ENCODE peak calls at places on chromosomes 5 and 9, in nine cellular contexts. H is mucosa of gallbladder; B is sciatic nerve; L is activated CD4-positive, alpha-beta T cell treated with anti-CD3 and anti-CD28 coated beads, Interleukin-2, amount 10 ng/mL, durations not matched to agents 7 days and 5 days; Z is NCI-H1417 treated with DMSO at 0.1 percent for 48 hours; Y is epithelial cell of esophagus; T is neural crest cell; Q is T follicular helper cell; I is NCI-H510A treated with DMSO at 0.1 percent for 48 hours. D is an unnamed sample.

GRCh38 chr5:160929906-160930305 is 77.9 kb upstream of the ATP10B start:
- DNase-seq in H (no peak), B (no peak), L (no peak), Z (no peak), Y (no peak), T (no peak), Q (no peak), I (no peak), D (no peak)

GRCh38 chr9:133609311-133610098 is at the start of gene FAM163B:
- DNase-seq in H (peak; percentile 36), B (no peak), L (peak; percentile 53), Z (no peak), Y (peak; percentile 32), T (peak; percentile 72), Q (peak; percentile 11), I (peak; percentile 59), D (no peak)

GRCh38 chr5:124064956-124065355 is 553.0 kb downstream of the CSNK1G3 start:
- DNase-seq in H (no peak), B (no peak), L (no peak), Z (no peak), Y (no peak), T (no peak), Q (no peak), I (no peak), D (no peak)

GRCh38 chr9:134531251-134531970 is 110.2 kb upstream of the COL5A1 start:
- DNase-seq in H (no peak), B (no peak), L (no peak), Z (no peak), Y (no peak), T (no peak), Q (no peak), I (no peak), D (no peak)

GRCh38 chr5:174736351-174736721 is 12.0 kb downstream of the MSX2 start:
- DNase-seq in H (no peak), B (no peak), L (no peak), Z (no peak), Y (peak; percentile 17), T (no peak), Q (no peak), I (no peak), D (no peak)

GRCh38 chr5:176337913-176338312 is 23.7 kb downstream of the KIAA1191 start:
- DNase-seq in H (peak; percentile 28), B (no peak), L (no peak), Z (no peak), Y (no peak), T (no peak), Q (no peak), I (no peak), D (no peak)

GRCh38 chr9:129962889-129963703 is 79.9 kb downstream of the FNBP1 start:
- DNase-seq in H (peak; percentile 49), B (peak; percentile 69), L (peak; percentile 89), Z (no peak), Y (peak; percentile 45), T (no peak), Q (peak; percentile 69), I (no peak), D (peak; percentile 42)

GRCh38 chr5:168228668-168229067 is 62.8 kb upstream of the WWC1 start:
- DNase-seq in H (no peak), B (no peak), L (no peak), Z (no peak), Y (no peak), T (no peak), Q (no peak), I (no peak), D (no peak)

GRCh38 chr9:4596165-4596922 is 65.8 kb upstream of the PLPP6 start:
- DNase-seq in H (no peak), B (no peak), L (peak; percentile 79), Z (no peak), Y (no peak), T (no peak), Q (peak; percentile 46), I (no peak), D (no peak)

GRCh38 chr9:38423939-38424843 is at the start of gene IGFBPL1:
- DNase-seq in H (no peak), B (no peak), L (no peak), Z (no peak), Y (peak; percentile 50), T (peak; percentile 38), Q (no peak), I (peak; percentile 17), D (no peak)

GRCh38 chr9:33227013-33227398 is 13.0 kb upstream of the SPINK4 start:
- DNase-seq in H (no peak), B (no peak), L (no peak), Z (no peak), Y (no peak), T (no peak), Q (no peak), I (no peak), D (no peak)

GRCh38 chr9:4620881-4621555 is 41.1 kb upstream of the PLPP6 start:
- DNase-seq in H (no peak), B (no peak), L (no peak), Z (no peak), Y (no peak), T (no peak), Q (no peak), I (no peak), D (no peak)

GRCh38 chr5:131647078-131647769 is 12.2 kb upstream of the RAPGEF6 start:
- DNase-seq in H (no peak), B (no peak), L (no peak), Z (no peak), Y (no peak), T (no peak), Q (no peak), I (no peak), D (no peak)

GRCh38 chr5:43691275-43691674 is 88.3 kb downstream of the NNT start:
- DNase-seq in H (no peak), B (no peak), L (no peak), Z (no peak), Y (no peak), T (no peak), Q (no peak), I (no peak), D (no peak)

GRCh38 chr5:108101105-108101504 is 280.8 kb downstream of the FBXL17 start:
- DNase-seq in H (peak; percentile 38), B (no peak), L (no peak), Z (no peak), Y (no peak), T (no peak), Q (no peak), I (no peak), D (no peak)

GRCh38 chr9:27528278-27528885 is 1.2 kb downstream of the MOB3B start:
- DNase-seq in H (peak; percentile 83), B (peak; percentile 86), L (peak; percentile 62), Z (no peak), Y (peak; percentile 91), T (peak; percentile 57), Q (peak; percentile 18), I (no peak), D (peak; percentile 22)

GRCh38 chr5:158958048-158958994 is 141.4 kb downstream of the EBF1 start:
- DNase-seq in H (no peak), B (no peak), L (peak; percentile 14), Z (no peak), Y (no peak), T (no peak), Q (no peak), I (no peak), D (no peak)

GRCh38 chr5:148474025-148474511 is 90.3 kb downstream of the FBXO38 start:
- DNase-seq in H (peak; percentile 13), B (no peak), L (no peak), Z (no peak), Y (no peak), T (no peak), Q (no peak), I (no peak), D (no peak)

GRCh38 chr5:3393122-3393963 is 202.3 kb upstream of the IRX1 start:
- DNase-seq in H (no peak), B (no peak), L (no peak), Z (no peak), Y (no peak), T (no peak), Q (no peak), I (no peak), D (no peak)

GRCh38 chr5:36156124-36156601 is 4.3 kb downstream of the SKP2 start:
- DNase-seq in H (no peak), B (no peak), L (no peak), Z (no peak), Y (peak; percentile 98), T (no peak), Q (no peak), I (no peak), D (no peak)

GRCh38 chr5:141855265-141856029 is 22.8 kb downstream of the PCDH1 start:
- DNase-seq in H (no peak), B (no peak), L (no peak), Z (no peak), Y (no peak), T (no peak), Q (no peak), I (peak; percentile 64), D (no peak)

GRCh38 chr9:91714020-91714721 is 235.9 kb downstream of the ROR2 start:
- DNase-seq in H (peak; percentile 58), B (peak; percentile 73), L (peak; percentile 12), Z (no peak), Y (peak; percentile 15), T (peak; percentile 43), Q (no peak), I (peak; percentile 83), D (peak; percentile 54)

GRCh38 chr5:72788851-72789505 is 27.5 kb upstream of the TNPO1 start:
- DNase-seq in H (no peak), B (no peak), L (no peak), Z (no peak), Y (peak; percentile 87), T (no peak), Q (no peak), I (no peak), D (peak; percentile 77)